ENCODE peak calls at places on chromosomes 4 and X, in six cellular contexts. B is heart right ventricle, M is psoas muscle, O is esophagus squamous epithelium, X is body of pancreas, H is astrocyte. J is an unnamed sample.

GRCh38 chrX:11764602-11765067 is 6.6 kb downstream of the MSL3 start:
- DNase-seq in O (no peak), X (no peak), H (no peak), M (no peak), B (no peak), J (no peak)

GRCh38 chrX:3638280-3638873 is 75.1 kb downstream of the PRKX start:
- DNase-seq in M (peak; percentile 16), O (no peak), X (peak; percentile 48), B (no peak), H (peak; percentile 20), J (no peak)

GRCh38 chr4:20249333-20249732 is 2.4 kb upstream of the SLIT2 start:
- DNase-seq in X (no peak), M (no peak), H (peak; percentile 34), B (no peak), O (no peak), J (no peak)

GRCh38 chr4:124591646-124592045 is 120.9 kb downstream of the ANKRD50 start:
- DNase-seq in M (no peak), X (no peak), B (no peak), H (no peak), O (no peak), J (no peak)

GRCh38 chr4:78669453-78669852 is 106.7 kb upstream of the BMP2K start:
- DNase-seq in H (no peak), M (no peak), B (no peak), O (no peak), X (no peak), J (no peak)

GRCh38 chrX:38382663-38383062 is 30.3 kb downstream of the OTC start:
- DNase-seq in O (no peak), M (no peak), H (no peak), X (no peak), B (no peak), J (no peak)

GRCh38 chr4:26126135-26126718 is 194.6 kb upstream of the RBPJ start:
- DNase-seq in B (no peak), O (no peak), H (no peak), X (no peak), M (no peak), J (no peak)

GRCh38 chr4:48902266-48902665 is 4.3 kb downstream of the OCIAD2 start:
- DNase-seq in M (no peak), O (no peak), B (no peak), X (no peak), H (no peak), J (peak; percentile 38)

GRCh38 chr4:57303012-57303751 is 193.0 kb upstream of the IGFBP7 start:
- DNase-seq in B (no peak), H (peak; percentile 25), M (no peak), X (no peak), O (no peak), J (no peak)

GRCh38 chr4:73396993-73397972 is 6.8 kb upstream of the ALB start:
- DNase-seq in B (no peak), M (no peak), H (no peak), X (no peak), O (no peak), J (no peak)

GRCh38 chrX:78314561-78314960 is 12.8 kb downstream of the CYSLTR1 start:
- DNase-seq in O (no peak), H (no peak), M (no peak), X (no peak), B (no peak), J (no peak)

GRCh38 chrX:9315086-9315485 is 149.8 kb upstream of the TBL1X start:
- DNase-seq in M (no peak), X (no peak), B (no peak), O (no peak), H (peak; percentile 41), J (no peak)

GRCh38 chr4:165325732-165326512 is 1.5 kb upstream of the MSMO1 start:
- DNase-seq in O (no peak), X (no peak), M (no peak), H (peak; percentile 93), B (no peak), J (no peak)

GRCh38 chr4:172727631-172728030 is 441.0 kb upstream of the GALNT7 start:
- DNase-seq in M (no peak), O (no peak), H (no peak), B (no peak), X (no peak), J (no peak)

GRCh38 chr4:48639816-48640215 is 140.3 kb downstream of the FRYL start:
- DNase-seq in M (no peak), X (no peak), H (no peak), O (no peak), B (no peak), J (no peak)

GRCh38 chrX:132227383-132228112 is 8.3 kb upstream of the RAP2C start:
- DNase-seq in M (peak; percentile 21), B (no peak), O (no peak), H (no peak), X (no peak), J (no peak)

GRCh38 chr4:118850813-118851173 is 14.9 kb upstream of the SEC24D start:
- DNase-seq in X (no peak), B (no peak), O (no peak), H (no peak), M (no peak), J (no peak)

GRCh38 chr4:48133668-48134444 is at the start of gene TXK:
- DNase-seq in X (no peak), B (no peak), M (no peak), O (no peak), H (peak; percentile 9), J (no peak)

GRCh38 chr4:8035371-8035780 is 95.7 kb upstream of the AFAP1 start:
- DNase-seq in X (no peak), H (peak; percentile 81), B (no peak), O (no peak), M (no peak), J (no peak)

GRCh38 chr4:138248058-138248457 is 5.9 kb upstream of the SLC7A11 start:
- DNase-seq in B (no peak), M (no peak), X (no peak), O (no peak), H (no peak), J (no peak)

GRCh38 chr4:125796138-125796537 is 481.4 kb downstream of the FAT4 start:
- DNase-seq in O (no peak), X (no peak), M (no peak), H (no peak), B (no peak), J (no peak)

GRCh38 chr4:151908734-151909497 is 148.1 kb upstream of the GATB start:
- DNase-seq in X (no peak), B (no peak), H (no peak), M (no peak), O (no peak), J (no peak)

GRCh38 chrX:149129767-149130166 is 375.3 kb downstream of the IDS start:
- DNase-seq in M (no peak), B (no peak), X (no peak), O (no peak), H (no peak), J (no peak)

GRCh38 chrX:115409551-115409950 is 120.0 kb downstream of the LUZP4 start:
- DNase-seq in O (no peak), H (peak; percentile 32), M (no peak), B (no peak), X (no peak), J (no peak)

GRCh38 chr4:575281-576141 is 584 bp downstream of the TMEM271 start:
- DNase-seq in B (peak; percentile 32), O (no peak), X (peak; percentile 18), M (no peak), H (peak; percentile 71), J (peak; percentile 39)

GRCh38 chrX:28876901-28877300 is 289.7 kb downstream of the IL1RAPL1 start:
- DNase-seq in O (no peak), M (no peak), B (no peak), X (no peak), H (no peak), J (no peak)

GRCh38 chr4:45423876-45424275 is 697.5 kb upstream of the GNPDA2 start:
- DNase-seq in O (no peak), M (no peak), H (no peak), X (no peak), B (no peak), J (no peak)

GRCh38 chrX:58025979-58026378 is 115.7 kb upstream of the ZXDA start:
- DNase-seq in H (no peak), M (no peak), X (peak; percentile 26), B (no peak), O (no peak), J (no peak)

GRCh38 chrX:139429913-139430312 is 100.6 kb upstream of the F9 start:
- DNase-seq in M (no peak), O (no peak), H (peak; percentile 16), B (no peak), X (no peak), J (no peak)

GRCh38 chr4:40395166-40395900 is 60.2 kb downstream of the CHRNA9 start:
- DNase-seq in H (no peak), M (no peak), O (no peak), X (peak; percentile 48), B (no peak), J (no peak)
- H3K27ac ChIP-seq in H (no peak overlapping the region), M (peak overlapping the region; percentile 46), O (no peak overlapping the region), X (peak overlapping the region; percentile 90), B (no peak overlapping the region), J (no peak overlapping the region)

GRCh38 chr4:94516999-94517398 is 65.3 kb downstream of the PDLIM5 start:
- DNase-seq in X (no peak), M (no peak), O (no peak), H (peak; percentile 83), B (no peak), J (no peak)

GRCh38 chr4:94517492-94517891 is 65.8 kb downstream of the PDLIM5 start:
- DNase-seq in H (no peak), M (no peak), X (no peak), B (no peak), O (no peak), J (no peak)

GRCh38 chr4:94523033-94523590 is 71.4 kb downstream of the PDLIM5 start:
- DNase-seq in H (no peak), X (no peak), O (no peak), B (no peak), M (no peak), J (no peak)

GRCh38 chr4:94519019-94519418 is 67.3 kb downstream of the PDLIM5 start:
- DNase-seq in M (no peak), H (no peak), O (no peak), B (no peak), X (no peak), J (no peak)

GRCh38 chr4:94519925-94520789 is 68.4 kb downstream of the PDLIM5 start:
- DNase-seq in H (no peak), X (no peak), O (no peak), B (no peak), M (no peak), J (no peak)
- H3K27ac ChIP-seq in H (no peak overlapping the region), X (no peak overlapping the region), O (no peak overlapping the region), B (no peak overlapping the region), M (peak overlapping the region; percentile 64), J (peak overlapping the region; percentile 83)

GRCh38 chr4:39166177-39166576 is 16.2 kb upstream of the WDR19 start:
- DNase-seq in M (no peak), H (no peak), X (no peak), B (no peak), O (no peak), J (no peak)
- H3K27ac ChIP-seq in M (no peak overlapping the region), H (no peak overlapping the region), X (no peak overlapping the region), B (no peak overlapping the region), O (no peak overlapping the region), J (no peak overlapping the region)

GRCh38 chr4:101192244-101192643 is 155.1 kb downstream of the PPP3CA start:
- DNase-seq in O (no peak), H (no peak), M (no peak), B (no peak), X (no peak), J (no peak)
- H3K27ac ChIP-seq in O (peak overlapping the region; percentile 60), H (peak overlapping the region; percentile 18), M (peak overlapping the region; percentile 64), B (no peak overlapping the region), X (peak overlapping the region; percentile 77), J (no peak overlapping the region)

GRCh38 chrX:55143621-55144020 is 54.8 kb downstream of the PAGE2 start:
- DNase-seq in B (no peak), O (no peak), M (no peak), X (no peak), H (no peak), J (no peak)
- H3K27ac ChIP-seq in B (no peak overlapping the region), O (no peak overlapping the region), M (no peak overlapping the region), X (peak overlapping the region; percentile 57), H (no peak overlapping the region), J (no peak overlapping the region)